ENCODE peak calls at places on chromosome 9, in four cellular contexts. A is K562, U is GM12878, N is HL-60. S is an unnamed sample.

GRCh38 chr9:136631038-136632000 is 31.4 kb upstream of the EGFL7 start:
- DNase-seq in A (peak), U (peak), N (peak), S (peak)

GRCh38 chr9:28820741-28821140 is 1247.5 kb upstream of the C9orf72 start:
- DNase-seq in A (no peak), U (no peak), N (no peak), S (no peak)

GRCh38 chr9:14372437-14373318 is 58.7 kb upstream of the NFIB start:
- DNase-seq in A (peak), U (no peak), N (no peak), S (no peak)

GRCh38 chr9:36021968-36022367 is 14.7 kb upstream of the RECK start:
- DNase-seq in A (no peak), U (no peak), N (no peak), S (no peak)

GRCh38 chr9:105188746-105189145 is 55.7 kb upstream of the SLC44A1 start:
- DNase-seq in A (no peak), U (no peak), N (no peak), S (no peak)

GRCh38 chr9:7388755-7389154 is 410.8 kb downstream of the DMAC1 start:
- DNase-seq in A (no peak), U (no peak), N (no peak), S (no peak)

GRCh38 chr9:113645224-113645971 is 181.9 kb downstream of the RGS3 start:
- DNase-seq in A (no peak), U (no peak), N (no peak), S (no peak)

GRCh38 chr9:113641100-113641885 is 177.8 kb downstream of the RGS3 start:
- DNase-seq in A (no peak), U (no peak), N (no peak), S (no peak)

GRCh38 chr9:129398101-129398795 is 220.2 kb upstream of the IER5L start:
- DNase-seq in A (no peak), U (no peak), N (no peak), S (no peak)

GRCh38 chr9:88980732-88981336 is 10.4 kb upstream of the S1PR3 start:
- DNase-seq in A (no peak), U (no peak), N (no peak), S (no peak)

GRCh38 chr9:110141118-110141797 is 66.7 kb downstream of the C9orf152 start:
- DNase-seq in A (no peak), U (no peak), N (no peak), S (no peak)

GRCh38 chr9:105054488-105054887 is 126.5 kb upstream of the ABCA1 start:
- DNase-seq in A (no peak), U (no peak), N (no peak), S (no peak)

DNA sequence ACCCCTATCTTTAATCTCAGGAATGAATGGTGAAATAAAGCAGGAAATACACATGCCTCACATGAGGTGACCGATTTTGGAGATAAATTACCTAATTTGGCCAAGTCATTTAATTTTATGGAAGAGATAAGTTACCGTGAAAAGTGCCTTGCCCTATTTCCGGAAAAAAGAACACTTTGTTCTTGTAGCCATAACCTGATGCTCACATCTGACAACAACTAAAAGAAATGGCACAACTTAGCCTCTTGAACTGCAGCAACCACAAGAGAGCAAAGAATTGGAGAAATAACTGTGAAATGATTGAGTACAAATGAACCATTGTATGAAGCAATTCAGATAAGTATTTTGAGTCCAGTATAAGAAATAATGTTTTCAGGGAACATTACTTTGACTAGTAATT is 628.1 kb upstream of the TYRP1 start:
- DNase-seq in A (no peak), U (no peak), N (no peak), S (no peak)
- TF ChIP-seq SPI1 in A (no peak), U (no peak), N (no peak), S (no peak)

DNA sequence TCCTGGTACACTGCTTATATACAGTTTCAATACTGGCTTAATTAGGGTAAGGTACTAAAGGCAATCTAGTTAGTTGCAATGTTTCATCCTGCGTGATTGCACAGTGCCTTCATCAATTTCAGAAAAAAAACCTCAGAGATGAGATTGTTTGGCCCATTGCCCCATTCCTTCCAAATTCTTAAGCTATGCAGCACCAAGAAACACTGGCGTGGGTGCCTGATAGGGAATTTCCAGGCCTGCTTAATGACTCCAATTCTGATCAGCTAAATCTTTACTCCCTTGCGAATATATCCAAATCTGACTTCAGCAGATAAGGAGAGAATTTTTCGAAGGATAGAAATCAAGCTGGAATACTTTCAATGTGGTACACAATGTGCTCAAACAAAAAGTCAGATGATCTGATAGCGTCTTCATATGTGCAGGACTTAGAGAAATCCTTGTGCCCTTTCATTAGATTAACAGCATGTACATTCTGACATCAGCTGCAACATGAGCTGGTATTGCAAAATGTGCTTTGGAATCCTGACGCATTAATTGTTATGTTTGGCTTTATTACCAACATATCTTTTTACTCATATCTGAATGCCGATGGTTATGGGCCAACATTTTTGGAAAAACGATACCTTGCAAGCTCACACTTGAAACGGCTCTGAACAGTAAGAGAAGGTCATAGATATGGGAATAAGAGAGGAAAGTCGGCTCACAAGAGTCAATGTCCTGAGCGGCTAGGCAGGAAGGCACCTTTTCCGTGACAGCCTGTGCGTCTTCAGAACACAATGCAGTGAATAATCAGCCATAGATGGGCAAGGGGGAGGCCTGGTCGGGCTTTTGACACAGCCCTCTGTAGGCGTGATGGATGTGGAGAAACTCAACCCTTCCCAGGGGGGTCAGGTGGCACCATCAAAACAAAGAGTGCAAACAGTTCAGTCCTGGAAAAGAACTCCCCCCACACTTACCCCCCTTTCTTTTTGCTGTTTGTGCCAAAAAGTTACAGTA is 36.3 kb upstream of the GAS1 start:
- DNase-seq in A (no peak), U (no peak), N (no peak), S (no peak)
- TF ChIP-seq SPI1 in A (no peak), U (no peak), N (no peak), S (no peak)

DNA sequence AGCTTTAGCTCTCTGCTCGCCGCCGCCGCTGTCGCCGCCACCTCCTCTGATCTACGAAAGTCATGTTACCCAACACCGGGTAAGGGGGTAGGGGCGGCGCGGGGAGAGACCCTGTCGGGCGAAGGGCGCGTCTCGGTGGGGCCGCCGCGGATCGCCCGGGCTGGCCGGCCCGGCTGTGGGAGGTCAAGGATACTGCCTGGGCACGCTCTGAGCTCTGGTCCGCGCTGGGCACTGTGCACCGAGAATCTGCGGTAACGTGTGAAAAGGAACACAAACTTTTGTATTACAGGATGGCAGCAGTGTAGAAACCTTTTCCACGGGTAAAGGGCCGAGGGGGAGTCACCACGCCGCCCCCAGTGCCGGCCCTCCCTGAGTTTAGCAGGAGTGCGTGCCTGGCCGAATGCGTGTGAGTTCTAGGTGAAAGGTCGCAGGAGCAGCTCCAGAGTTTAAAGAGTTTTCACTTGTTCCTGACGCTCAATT is at the start of gene HSDL2:
- DNase-seq in A (peak), U (no peak), N (no peak), S (no peak)
- TF ChIP-seq SPI1 in A (no peak), U (no peak), N (no peak), S (no peak)

GRCh38 chr9:114853071-114853865 is 47.4 kb upstream of the TNFSF15 start:
- DNase-seq in A (no peak), U (no peak), N (no peak), S (no peak)

GRCh38 chr9:114849450-114849849 is 43.6 kb upstream of the TNFSF15 start:
- DNase-seq in A (no peak), U (no peak), N (no peak), S (no peak)

GRCh38 chr9:114851301-114851700 is 45.5 kb upstream of the TNFSF15 start:
- DNase-seq in A (no peak), U (no peak), N (peak), S (no peak)

GRCh38 chr9:114850871-114851270 is 45.0 kb upstream of the TNFSF15 start:
- DNase-seq in A (no peak), U (no peak), N (no peak), S (no peak)

DNA sequence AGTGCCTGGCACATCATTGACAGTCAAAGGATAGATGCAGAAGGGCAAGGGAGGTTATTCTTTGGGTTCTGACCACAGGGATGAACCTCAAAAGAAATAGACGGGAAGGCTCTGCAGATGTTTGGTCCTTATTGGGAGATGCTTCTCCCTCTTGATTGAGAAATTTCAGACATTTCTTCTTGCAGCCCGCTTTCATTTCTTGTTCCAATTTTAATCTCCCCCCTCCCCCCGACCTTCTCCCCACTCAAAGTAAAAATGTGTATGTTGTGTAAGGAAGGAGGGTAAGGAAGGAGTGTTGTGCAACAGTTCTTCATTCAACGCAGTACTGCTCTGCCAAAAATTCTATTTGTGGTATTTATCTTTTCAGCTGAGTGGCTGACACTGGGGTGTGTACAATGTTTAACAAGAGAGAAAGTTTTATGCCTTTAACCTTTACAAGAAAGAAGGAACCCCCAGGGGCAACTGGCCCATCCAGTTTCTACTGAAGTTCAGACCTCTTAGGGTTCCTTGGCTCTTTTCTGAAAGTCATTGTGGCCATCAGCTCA is 46.3 kb upstream of the TNFSF15 start:
- DNase-seq in A (no peak), U (no peak), N (peak), S (no peak)
- TF ChIP-seq SPI1 in A (no peak), U (no peak), N (no peak), S (no peak)